ENCODE peak calls at places on chromosomes 4 and X, in five cellular contexts. P, I, H, G and R are unnamed samples.
A peak's percentile ranks its signal among the peaks of the same experiment; 100 is the strongest.

GRCh38 chrX:4850312-4850711 is 1136.9 kb upstream of the PRKX start:
- DNase-seq in G (no peak), P (no peak), I (no peak), H (no peak), R (no peak)

GRCh38 chr4:84750956-84751275 is 168.0 kb downstream of the CDS1 start:
- DNase-seq in I (no peak), H (no peak), G (no peak), P (no peak), R (no peak)

GRCh38 chr4:126223784-126224407 is 909.1 kb downstream of the FAT4 start:
- DNase-seq in G (peak; percentile 41), I (no peak), H (no peak), P (no peak), R (no peak)

GRCh38 chrX:989959-990510 is 222.4 kb downstream of the CRLF2 start:
- DNase-seq in H (peak; percentile 38), G (peak; percentile 94), I (peak; percentile 69), P (no peak), R (peak; percentile 26)

GRCh38 chr4:185626798-185627197 is 91.5 kb upstream of the PDLIM3 start:
- DNase-seq in P (no peak), H (no peak), I (no peak), G (no peak), R (no peak)

GRCh38 chr4:99759988-99760387 is 56.6 kb upstream of the DAPP1 start:
- DNase-seq in H (no peak), P (no peak), G (peak; percentile 49), I (no peak), R (no peak)

GRCh38 chr4:92104506-92104905 is 199.3 kb upstream of the GRID2 start:
- DNase-seq in H (no peak), I (no peak), P (no peak), G (no peak), R (no peak)

GRCh38 chr4:19729873-19730735 is 521.6 kb upstream of the SLIT2 start:
- DNase-seq in G (peak; percentile 32), I (no peak), P (no peak), H (no peak), R (no peak)

GRCh38 chr4:25696409-25696808 is 40.8 kb downstream of the SLC34A2 start:
- DNase-seq in H (no peak), P (no peak), G (no peak), I (no peak), R (no peak)

GRCh38 chrX:42567268-42567667 is 210.7 kb downstream of the PPP1R2C start:
- DNase-seq in P (no peak), H (no peak), I (no peak), G (no peak), R (no peak)

GRCh38 chrX:155949098-155949497 is 48.4 kb upstream of the IL9R start:
- DNase-seq in H (no peak), P (no peak), I (no peak), G (no peak), R (no peak)

GRCh38 chr4:13989496-13989895 is 362.0 kb upstream of the BOD1L1 start:
- DNase-seq in H (no peak), I (no peak), G (peak; percentile 42), P (no peak), R (no peak)

GRCh38 chr4:89382439-89382838 is 74.8 kb upstream of the GPRIN3 start:
- DNase-seq in P (no peak), I (no peak), G (no peak), H (no peak), R (no peak)

GRCh38 chr4:120443111-120443510 is 376.5 kb upstream of the MAD2L1 start:
- DNase-seq in I (no peak), G (peak; percentile 94), H (no peak), P (no peak), R (no peak)

GRCh38 chrX:120517936-120518335 is 42.8 kb downstream of the CUL4B start:
- DNase-seq in G (peak; percentile 83), H (no peak), P (no peak), I (no peak), R (no peak)

GRCh38 chr4:185039508-185040273 is 21.4 kb downstream of the HELT start:
- DNase-seq in G (peak; percentile 66), P (no peak), H (peak; percentile 32), I (peak; percentile 76), R (no peak)

GRCh38 chrX:63746278-63746677 is 38.7 kb downstream of the ARHGEF9 start:
- DNase-seq in G (no peak), I (no peak), P (no peak), H (peak; percentile 5), R (no peak)

GRCh38 chrX:68694429-68695205 is 47.2 kb downstream of the STARD8 start:
- DNase-seq in H (no peak), P (no peak), I (no peak), G (peak; percentile 16), R (no peak)

GRCh38 chr4:25575581-25575980 is 80.1 kb upstream of the SLC34A2 start:
- DNase-seq in I (no peak), P (no peak), H (no peak), G (no peak), R (no peak)

GRCh38 chr4:107094332-107094731 is 58.2 kb upstream of the DKK2 start:
- DNase-seq in H (no peak), G (peak; percentile 64), I (peak; percentile 27), P (no peak), R (no peak)

GRCh38 chrX:2781698-2782097 is 29.9 kb downstream of the XG start:
- DNase-seq in H (no peak), P (no peak), I (no peak), G (no peak), R (no peak)

DNA sequence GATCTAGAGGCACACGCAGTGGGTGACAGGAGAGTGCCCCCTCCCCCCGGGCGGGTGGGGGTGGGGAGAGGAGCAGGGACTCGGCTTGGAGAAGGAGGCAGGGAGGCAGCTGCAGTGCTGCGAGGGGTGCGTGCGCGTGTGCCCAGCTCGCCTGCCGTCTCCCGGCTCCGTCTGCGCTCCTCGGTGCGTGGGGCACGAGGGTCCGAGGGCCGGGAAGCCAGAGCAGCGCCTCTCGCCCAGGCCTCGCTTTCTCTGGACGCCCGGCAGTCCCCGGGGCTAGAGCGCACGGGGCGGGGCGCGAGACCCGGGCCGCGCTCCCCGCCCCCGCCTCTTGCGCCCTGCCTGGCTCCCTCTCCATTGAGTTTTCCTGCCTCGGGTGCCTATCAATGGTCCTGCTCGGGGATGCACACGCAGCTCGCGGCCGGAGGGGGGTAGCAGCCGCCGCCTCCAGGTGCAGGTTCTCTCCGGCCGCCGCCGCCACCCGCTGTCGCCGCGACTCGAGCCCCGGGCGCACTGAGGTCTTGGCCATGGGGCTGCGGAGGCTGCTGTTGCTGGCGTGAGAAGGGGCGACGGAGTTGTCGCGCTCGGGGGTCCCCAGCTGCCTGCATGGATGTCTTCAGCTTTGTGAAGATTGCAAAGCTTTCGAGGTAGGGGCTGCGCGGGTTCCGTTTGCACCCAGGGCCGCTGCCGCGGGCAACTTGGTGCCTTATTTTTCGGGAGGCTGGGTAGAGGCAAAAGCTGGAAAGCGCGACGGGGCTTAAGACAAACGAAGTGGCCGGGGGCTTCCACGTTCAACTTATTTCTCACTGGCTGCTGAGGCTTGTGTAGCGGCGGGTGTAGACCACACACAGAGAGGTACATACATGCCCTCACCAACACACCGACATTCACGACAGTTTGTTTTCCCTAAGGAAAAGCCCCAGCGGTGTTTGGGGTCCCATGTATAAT is at the start of gene FRMPD4:
- DNase-seq in I (no peak), G (peak; percentile 20), P (peak; percentile 77), H (no peak), R (peak; percentile 33)
- TF ChIP-seq CTCF in I (no peak), G (no peak), P (peak; percentile 28), H (no peak), R (peak; percentile 52)

GRCh38 chrX:51395474-51395806 is 62.8 kb downstream of the NUDT10 start:
- DNase-seq in H (no peak), G (no peak), P (no peak), I (no peak), R (no peak)

DNA sequence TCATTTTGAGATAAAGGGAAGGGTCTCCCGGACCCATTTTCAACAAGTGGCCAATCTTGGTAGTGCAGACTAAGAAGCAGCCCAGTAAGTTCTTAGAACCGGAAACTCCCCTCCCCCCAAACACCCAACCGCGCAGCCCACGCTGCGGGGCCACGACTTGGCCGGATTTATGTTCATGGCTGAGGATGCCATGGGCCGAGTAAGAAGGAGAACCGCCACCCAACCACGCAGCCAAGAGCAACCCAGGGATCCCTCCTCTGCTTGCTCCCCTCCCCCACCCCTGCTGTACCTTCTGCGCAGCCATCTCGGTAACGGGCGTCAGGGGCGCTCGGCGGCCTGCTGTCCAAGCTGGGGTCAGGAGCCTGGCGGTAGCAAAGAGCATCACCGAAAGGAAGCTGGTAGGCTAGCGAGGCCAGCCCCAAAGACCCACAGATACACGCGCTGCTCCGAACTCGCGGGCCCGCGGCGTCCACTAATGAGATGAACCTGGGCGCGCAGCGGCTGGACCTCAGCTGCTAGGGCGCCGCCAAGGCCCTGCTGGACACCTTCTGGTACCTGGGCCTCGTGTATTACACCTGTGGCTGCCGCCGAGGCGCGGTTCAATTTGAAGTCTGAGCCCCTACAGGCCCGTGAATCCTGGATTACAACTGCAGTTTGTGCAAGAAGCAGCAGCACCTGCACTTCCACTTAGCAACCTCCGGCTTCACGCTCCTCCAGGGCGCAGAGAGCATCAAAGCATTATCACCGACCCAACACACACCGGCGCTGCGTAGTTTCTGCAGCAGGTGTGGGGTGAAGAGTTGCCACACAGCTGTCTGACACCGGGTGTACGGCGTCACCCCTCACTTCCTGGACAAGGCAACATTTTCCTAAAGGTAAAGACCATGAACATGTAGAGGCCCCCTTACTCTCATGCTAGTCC is 63.4 kb downstream of the NUDT10 start:
- DNase-seq in G (no peak), H (peak; percentile 59), I (no peak), P (peak; percentile 73), R (no peak)
- TF ChIP-seq CTCF in G (no peak), H (peak; percentile 32), I (no peak), P (peak; percentile 57), R (peak; percentile 6)

GRCh38 chr4:3781193-3781886 is 15.2 kb downstream of the ADRA2C start:
- DNase-seq in P (no peak), G (peak; percentile 11), H (no peak), I (no peak), R (no peak)

GRCh38 chr4:3785292-3785565 is 19.0 kb downstream of the ADRA2C start:
- DNase-seq in I (no peak), G (no peak), H (no peak), P (no peak), R (no peak)

GRCh38 chr4:3781997-3782930 is 16.1 kb downstream of the ADRA2C start:
- DNase-seq in P (no peak), I (no peak), G (no peak), H (no peak), R (no peak)

GRCh38 chr4:3784469-3785291 is 18.5 kb downstream of the ADRA2C start:
- DNase-seq in G (no peak), H (no peak), P (peak; percentile 54), I (no peak), R (no peak)

DNA sequence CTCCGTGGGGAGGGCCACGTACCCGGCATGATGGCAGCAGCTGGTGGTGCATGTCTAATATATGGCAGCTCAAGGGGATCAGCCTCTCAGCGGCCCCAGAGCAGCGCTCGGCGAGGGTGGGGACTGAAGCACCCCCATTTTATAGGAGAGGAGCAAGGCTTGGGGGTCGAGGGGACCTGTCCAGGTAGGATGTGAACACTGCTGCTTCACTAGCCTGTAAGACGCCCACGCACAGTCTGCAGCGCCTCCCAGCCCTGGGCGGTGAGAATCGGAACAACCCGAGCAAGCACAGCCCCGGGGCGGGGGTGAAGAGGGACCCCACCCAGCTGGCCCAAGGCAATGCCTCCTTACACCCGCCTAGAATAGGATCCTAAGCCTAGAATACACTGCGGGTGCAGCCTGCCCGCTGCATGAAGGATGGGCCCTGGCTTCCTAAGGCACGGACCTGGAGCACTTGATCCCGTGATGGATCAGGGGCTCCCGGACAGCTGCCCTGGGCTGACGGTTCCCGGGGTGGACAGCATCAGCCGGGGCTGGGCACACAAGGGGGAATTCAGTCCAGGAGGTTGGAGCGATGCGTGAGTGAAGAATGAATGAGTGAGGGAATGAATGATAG is 17.6 kb downstream of the ADRA2C start:
- DNase-seq in H (no peak), I (peak; percentile 51), P (peak; percentile 70), G (no peak), R (no peak)
- TF ChIP-seq CTCF in H (no peak), I (no peak), P (peak; percentile 33), G (peak; percentile 23), R (peak; percentile 61)

GRCh38 chr4:15197005-15197404 is 194.7 kb downstream of the CPEB2 start:
- DNase-seq in I (no peak), G (peak; percentile 65), P (peak; percentile 32), H (no peak), R (no peak)
- TF ChIP-seq CTCF in I (no peak), G (peak; percentile 50), P (peak; percentile 45), H (no peak), R (peak; percentile 51)